ENCODE peak calls at places on chromosome 16, in four cellular contexts. N, D, L and I are unnamed samples.
A peak's percentile ranks its signal among the peaks of the same experiment; 100 is the strongest.

GRCh38 chr16:77562497-77562896 is 127.7 kb upstream of the ADAMTS18 start:
- DNase-seq in N (no peak), D (no peak), L (no peak), I (no peak)

GRCh38 chr16:65178151-65178550 is 56.3 kb upstream of the CDH11 start:
- DNase-seq in N (no peak), D (no peak), L (peak; percentile 9), I (peak; percentile 44)

GRCh38 chr16:27492588-27492979 is 57.1 kb downstream of the GTF3C1 start:
- DNase-seq in N (no peak), D (no peak), L (no peak), I (no peak)

GRCh38 chr16:13915033-13915635 is 4.8 kb upstream of the ERCC4 start:
- DNase-seq in N (no peak), D (no peak), L (no peak), I (no peak)

GRCh38 chr16:10964891-10965326 is 20.5 kb downstream of the CLEC16A start:
- DNase-seq in N (no peak), D (no peak), L (no peak), I (no peak)

GRCh38 chr16:1612320-1613111 is at the start of gene CRAMP1:
- DNase-seq in N (peak; percentile 54), D (no peak), L (no peak), I (no peak)

GRCh38 chr16:24255446-24256352 is at the start of gene CACNG3:
- DNase-seq in N (peak; percentile 99), D (peak; percentile 49), L (peak; percentile 25), I (no peak)

GRCh38 chr16:64841071-64841470 is 280.8 kb downstream of the CDH11 start:
- DNase-seq in N (no peak), D (no peak), L (no peak), I (no peak)

GRCh38 chr16:53091508-53092211 is 36.9 kb downstream of the CHD9 start:
- DNase-seq in N (peak; percentile 48), D (no peak), L (peak; percentile 95), I (peak; percentile 46)

GRCh38 chr16:57503366-57503765 is 17.1 kb upstream of the DOK4 start:
- DNase-seq in N (no peak), D (no peak), L (no peak), I (no peak)

GRCh38 chr16:73040136-73040535 is 7.8 kb downstream of the ZFHX3 start:
- DNase-seq in N (peak; percentile 57), D (no peak), L (no peak), I (no peak)

GRCh38 chr16:65117701-65118448 is 4.0 kb downstream of the CDH11 start:
- DNase-seq in N (peak; percentile 86), D (peak; percentile 58), L (peak; percentile 93), I (peak; percentile 69)

GRCh38 chr16:87074635-87075318 is 242.4 kb downstream of the C16orf95 start:
- DNase-seq in N (peak; percentile 55), D (no peak), L (no peak), I (no peak)

GRCh38 chr16:17773698-17774101 is 302.9 kb upstream of the XYLT1 start:
- DNase-seq in N (peak; percentile 11), D (no peak), L (peak; percentile 28), I (no peak)

GRCh38 chr16:74226361-74226979 is 70.1 kb upstream of the PSMD7 start:
- DNase-seq in N (peak; percentile 45), D (no peak), L (peak; percentile 74), I (no peak)

GRCh38 chr16:4494746-4495490 is 18.7 kb downstream of the HMOX2 start:
- DNase-seq in N (no peak), D (no peak), L (peak; percentile 72), I (peak; percentile 97)

DNA sequence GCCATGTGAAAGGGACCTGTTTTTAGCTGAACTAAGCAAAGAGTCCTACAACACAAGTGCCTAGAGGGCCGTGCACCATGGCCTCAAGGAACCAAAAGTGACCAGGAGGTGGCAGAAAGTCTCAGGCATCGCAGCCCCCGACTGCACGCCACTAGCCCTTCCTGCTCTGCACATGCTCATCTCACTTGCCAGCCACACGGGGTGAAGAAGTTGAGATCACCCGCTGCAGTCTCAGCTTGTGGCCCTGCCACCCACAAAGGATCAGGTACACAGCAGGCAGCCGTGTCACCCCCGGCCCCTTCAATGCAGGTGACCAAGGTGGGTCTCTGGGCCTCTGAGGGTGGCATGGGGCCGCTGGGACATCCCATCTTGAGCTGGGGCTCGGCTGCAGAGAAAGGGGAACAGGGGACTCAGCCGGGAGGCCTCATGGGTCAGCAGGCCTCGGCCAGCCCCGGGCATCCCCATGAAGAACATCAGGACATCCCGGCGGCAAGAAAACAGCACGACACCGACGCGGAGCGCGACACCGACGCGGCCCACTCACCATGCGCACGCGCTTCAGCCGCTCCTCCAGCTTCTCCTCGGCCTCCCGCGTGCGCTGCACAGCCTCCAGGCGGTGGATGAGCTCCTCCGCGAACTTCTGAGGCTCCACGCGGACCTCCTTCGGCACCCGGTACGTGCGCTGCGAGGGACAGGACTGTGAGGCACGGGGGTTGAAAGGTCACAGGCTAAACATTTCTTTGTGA is 21.0 kb downstream of the PDIA2 start:
- DNase-seq in N (peak; percentile 39), D (no peak), L (peak; percentile 12), I (no peak)
- TF ChIP-seq CTCF in N (peak; percentile 17), D (peak; percentile 13), L (no peak), I (no peak)

DNA sequence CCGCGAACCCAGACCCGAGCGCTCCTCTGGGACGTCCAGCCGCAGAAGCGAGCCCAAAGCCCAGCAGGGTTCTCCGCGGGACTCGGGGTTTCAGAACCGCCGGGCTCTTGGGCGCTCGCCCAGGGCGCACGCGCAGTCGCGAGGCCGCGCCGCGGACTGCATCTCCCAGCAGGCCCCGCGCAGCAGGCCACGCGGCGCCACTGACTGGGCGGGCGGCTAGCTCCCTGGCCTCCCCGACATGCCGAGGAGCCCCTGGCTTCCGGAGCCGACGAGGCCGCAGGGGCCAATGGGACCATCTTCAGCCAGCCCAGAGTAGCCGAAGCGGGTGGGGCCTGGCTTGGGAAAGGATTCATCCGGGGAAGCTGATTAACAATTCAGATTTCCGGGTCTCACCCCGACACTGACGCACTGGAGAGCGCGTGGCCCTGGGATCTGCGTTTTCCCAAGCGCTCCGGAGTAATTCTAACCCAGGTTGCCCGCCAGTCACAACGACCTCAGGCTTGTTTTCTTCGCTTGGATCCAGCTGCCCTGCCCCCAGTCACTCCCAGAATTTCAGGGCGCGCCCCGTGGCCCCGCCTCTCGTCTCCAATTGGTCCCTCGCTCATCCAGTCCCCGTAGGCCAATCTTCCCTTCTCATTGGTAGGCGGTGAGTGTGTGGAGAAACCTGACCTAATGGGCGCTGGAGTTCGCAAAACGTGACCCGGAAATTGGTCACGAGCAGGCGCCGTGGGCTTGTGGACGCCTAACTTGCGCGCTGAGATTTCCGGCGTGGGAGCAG is at the start of gene ZNF263:
- DNase-seq in N (peak; percentile 97), D (peak; percentile 97), L (peak; percentile 99), I (peak; percentile 91)
- H3K4me3 ChIP-seq in N (peak within 1 kb of the TSS; percentile 86), D (peak within 1 kb of the TSS; percentile 93), L (peak within 1 kb of the TSS; percentile 79), I (peak within 1 kb of the TSS; percentile 69)

GRCh38 chr16:22847100-22847499 is 33.1 kb downstream of the HS3ST2 start:
- DNase-seq in N (no peak), D (no peak), L (no peak), I (no peak)
- H3K36me3 ChIP-seq in N (no peaks in the 10 kb centered on the region), D (no peaks in the 10 kb centered on the region), L (no peaks in the 10 kb centered on the region), I (no peaks in the 10 kb centered on the region)

GRCh38 chr16:29318037-29318436 is 88.5 kb downstream of the NPIPB11 start:
- DNase-seq in N (no peak), D (no peak), L (no peak), I (no peak)
- TF ChIP-seq CTCF in N (peak; percentile 49), D (no peak), L (peak; percentile 18), I (peak; percentile 42)

GRCh38 chr16:21701271-21701670 is 37.5 kb downstream of the OTOA start:
- DNase-seq in N (no peak), D (no peak), L (no peak), I (no peak)
- H3K4me3 ChIP-seq in N (no peak overlapping the region), D (no peak overlapping the region), L (no peak overlapping the region), I (no peak overlapping the region)

DNA sequence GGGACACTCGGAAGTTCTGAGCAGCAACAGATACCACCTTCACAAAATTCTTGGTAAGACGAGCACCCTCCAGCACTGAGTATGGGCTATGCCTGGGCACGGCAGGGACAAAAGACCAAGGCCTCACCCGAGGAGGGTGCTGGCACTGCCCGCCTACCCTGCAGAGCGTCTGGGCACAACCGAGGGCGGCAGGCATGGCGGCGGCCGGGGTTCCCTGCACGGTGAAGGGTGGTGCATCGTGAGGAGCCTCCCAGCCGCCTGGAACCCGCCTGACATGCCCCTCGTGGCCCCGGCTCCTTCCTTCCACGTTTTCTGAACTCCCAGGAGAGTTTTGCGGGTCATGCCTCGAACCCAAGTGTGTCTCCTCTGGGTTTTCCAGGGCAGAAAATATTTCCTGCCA is 18.9 kb downstream of the GALNS start:
- DNase-seq in N (no peak), D (no peak), L (no peak), I (no peak)
- H3K36me3 ChIP-seq in N (no peaks in the 10 kb centered on the region), D (peaks cover 29% of the 10 kb centered on the region), L (peaks cover 10% of the 10 kb centered on the region), I (peaks cover 19% of the 10 kb centered on the region)

DNA sequence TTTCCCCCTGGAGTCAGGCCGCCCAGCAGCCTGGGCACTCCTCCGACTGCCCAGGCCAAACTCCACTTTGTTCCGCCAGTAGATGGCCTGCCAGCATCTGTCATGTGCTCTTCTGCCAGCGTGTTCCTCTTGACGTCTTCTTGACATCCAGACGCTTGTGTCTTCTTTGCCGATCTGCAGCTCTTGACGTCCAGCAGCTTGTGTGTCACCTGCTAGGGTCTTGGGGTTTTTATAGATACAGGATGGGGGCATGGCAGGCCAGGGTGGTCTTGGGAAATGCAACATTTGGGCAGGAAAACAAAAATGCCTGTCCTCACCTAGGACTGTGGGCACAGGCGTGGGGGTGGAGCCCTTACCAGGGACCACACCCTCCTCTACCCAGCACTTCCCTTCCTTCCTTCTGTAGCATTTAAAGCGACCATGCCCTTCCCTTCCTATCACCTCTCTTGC is 88.7 kb downstream of the BMERB1 start:
- DNase-seq in N (peak; percentile 25), D (peak; percentile 67), L (no peak), I (no peak)
- TF ChIP-seq CTCF in N (peak; percentile 24), D (peak; percentile 54), L (no peak), I (peak; percentile 23)